ENCODE peak calls at places on chromosome 20, in eight cellular contexts. Z is fibroblast of mammary gland; K is astrocyte of the spinal cord; G is neuronal stem cell; C is OCI-LY7; P is right lobe of liver; V is CD4-positive, alpha-beta memory T cell; W is lower leg skin. R is an unnamed sample.

GRCh38 chr20:38935285-38935684 is 9.1 kb downstream of the FAM83D start:
- DNase-seq in V (no peak), W (no peak), C (no peak), Z (peak), P (no peak), G (no peak), K (peak), R (no peak)

GRCh38 chr20:10555865-10556308 is 117.9 kb downstream of the JAG1 start:
- DNase-seq in W (no peak), V (no peak), K (peak), P (no peak), G (no peak), Z (peak), C (no peak), R (no peak)

GRCh38 chr20:45496166-45496565 is 19.3 kb downstream of the SPINT3 start:
- DNase-seq in C (no peak), P (no peak), V (no peak), W (no peak), Z (no peak), G (no peak), K (no peak), R (no peak)

GRCh38 chr20:58452667-58453255 is 62.4 kb downstream of the APCDD1L start:
- DNase-seq in Z (no peak), V (no peak), C (no peak), W (no peak), K (no peak), P (no peak), G (no peak), R (no peak)

GRCh38 chr20:11193241-11193640 is 519.4 kb upstream of the JAG1 start:
- DNase-seq in C (no peak), V (no peak), G (no peak), K (peak), Z (peak), W (no peak), P (no peak), R (no peak)

GRCh38 chr20:33499347-33499746 is 9.5 kb downstream of the CBFA2T2 start:
- DNase-seq in K (no peak), P (no peak), Z (peak), W (no peak), C (no peak), G (no peak), V (no peak), R (no peak)

GRCh38 chr20:4100679-4101078 is 85.3 kb upstream of the RNF24 start:
- DNase-seq in K (no peak), C (no peak), P (no peak), Z (peak), G (no peak), W (no peak), V (no peak), R (no peak)

GRCh38 chr20:33162753-33163152 is 5.2 kb upstream of the BPIFA2 start:
- DNase-seq in P (no peak), G (no peak), W (peak), C (peak), K (no peak), V (no peak), Z (no peak), R (peak)

GRCh38 chr20:51104960-51105460 is 82.1 kb upstream of the KCNG1 start:
- DNase-seq in W (no peak), G (no peak), Z (no peak), K (no peak), P (no peak), V (no peak), C (no peak), R (no peak)

GRCh38 chr20:58131581-58132142 is 96.8 kb downstream of the ANKRD60 start:
- DNase-seq in Z (peak), V (no peak), W (peak), K (peak), G (no peak), P (no peak), C (no peak), R (peak)

GRCh38 chr20:50724851-50725721 is 6.3 kb upstream of the PARD6B start:
- DNase-seq in W (peak), G (peak), K (peak), Z (peak), P (no peak), C (no peak), V (no peak), R (peak)

GRCh38 chr20:10061641-10062040 is 26.9 kb downstream of the ANKEF1 start:
- DNase-seq in V (no peak), G (no peak), C (peak), P (no peak), K (no peak), Z (no peak), W (no peak), R (no peak)

GRCh38 chr20:59016795-59017492 is 2.3 kb upstream of the TUBB1 start:
- DNase-seq in K (no peak), W (no peak), Z (no peak), V (no peak), G (no peak), P (no peak), C (peak), R (no peak)

GRCh38 chr20:24815196-24815815 is 133.8 kb upstream of the CST7 start:
- DNase-seq in W (no peak), C (no peak), Z (no peak), P (no peak), V (no peak), K (no peak), G (no peak), R (no peak)

GRCh38 chr20:25006431-25007167 is 14.0 kb upstream of the APMAP start:
- DNase-seq in G (no peak), W (peak), C (no peak), P (no peak), V (no peak), Z (no peak), K (no peak), R (peak)

GRCh38 chr20:48194026-48194425 is 408.7 kb upstream of the SULF2 start:
- DNase-seq in V (no peak), K (no peak), P (no peak), G (no peak), Z (no peak), W (no peak), C (no peak), R (no peak)

GRCh38 chr20:8431538-8432434 is 299.7 kb downstream of the PLCB1 start:
- DNase-seq in G (no peak), P (peak), W (no peak), K (no peak), V (no peak), Z (peak), C (no peak), R (peak)

GRCh38 chr20:56439784-56440291 is 27.8 kb downstream of the CASS4 start:
- DNase-seq in C (no peak), K (peak), Z (peak), V (no peak), W (peak), P (no peak), G (no peak), R (peak)

GRCh38 chr20:25277051-25277801 is 29.3 kb downstream of the PYGB start:
- DNase-seq in W (peak), K (no peak), V (no peak), Z (no peak), G (no peak), C (no peak), P (peak), R (no peak)

GRCh38 chr20:57281900-57282299 is 15.5 kb upstream of the BMP7 start:
- DNase-seq in P (no peak), V (no peak), K (no peak), W (no peak), Z (no peak), C (no peak), G (no peak), R (no peak)

GRCh38 chr20:50885068-50885467 is 46.2 kb downstream of the ADNP start:
- DNase-seq in V (no peak), G (no peak), C (no peak), W (peak), Z (no peak), P (no peak), K (no peak), R (no peak)

GRCh38 chr20:5715068-5715841 is 34.9 kb upstream of the SHLD1 start:
- DNase-seq in G (no peak), V (no peak), Z (no peak), P (no peak), C (peak), K (no peak), W (no peak), R (no peak)

GRCh38 chr20:47493954-47494293 is 7.8 kb upstream of the NCOA3 start:
- DNase-seq in W (no peak), K (no peak), Z (no peak), P (no peak), V (no peak), C (no peak), G (no peak), R (no peak)

GRCh38 chr20:13852321-13852720 is 67.5 kb downstream of the NDUFAF5 start:
- DNase-seq in K (no peak), C (no peak), Z (no peak), V (no peak), W (no peak), P (no peak), G (no peak), R (no peak)
- H3K4me3 ChIP-seq in K (no peak), C (no peak), Z (no peak), V (no peak), W (no peak), P (no peak), G (no peak), R (no peak)

GRCh38 chr20:44187763-44188709 is 1.0 kb upstream of the JPH2 start:
- DNase-seq in V (no peak), K (peak), Z (no peak), P (no peak), C (peak), G (no peak), W (no peak), R (peak)
- H3K4me3 ChIP-seq in V (no peak), K (peak), Z (peak), P (no peak), C (no peak), G (no peak), W (no peak), R (peak)

DNA sequence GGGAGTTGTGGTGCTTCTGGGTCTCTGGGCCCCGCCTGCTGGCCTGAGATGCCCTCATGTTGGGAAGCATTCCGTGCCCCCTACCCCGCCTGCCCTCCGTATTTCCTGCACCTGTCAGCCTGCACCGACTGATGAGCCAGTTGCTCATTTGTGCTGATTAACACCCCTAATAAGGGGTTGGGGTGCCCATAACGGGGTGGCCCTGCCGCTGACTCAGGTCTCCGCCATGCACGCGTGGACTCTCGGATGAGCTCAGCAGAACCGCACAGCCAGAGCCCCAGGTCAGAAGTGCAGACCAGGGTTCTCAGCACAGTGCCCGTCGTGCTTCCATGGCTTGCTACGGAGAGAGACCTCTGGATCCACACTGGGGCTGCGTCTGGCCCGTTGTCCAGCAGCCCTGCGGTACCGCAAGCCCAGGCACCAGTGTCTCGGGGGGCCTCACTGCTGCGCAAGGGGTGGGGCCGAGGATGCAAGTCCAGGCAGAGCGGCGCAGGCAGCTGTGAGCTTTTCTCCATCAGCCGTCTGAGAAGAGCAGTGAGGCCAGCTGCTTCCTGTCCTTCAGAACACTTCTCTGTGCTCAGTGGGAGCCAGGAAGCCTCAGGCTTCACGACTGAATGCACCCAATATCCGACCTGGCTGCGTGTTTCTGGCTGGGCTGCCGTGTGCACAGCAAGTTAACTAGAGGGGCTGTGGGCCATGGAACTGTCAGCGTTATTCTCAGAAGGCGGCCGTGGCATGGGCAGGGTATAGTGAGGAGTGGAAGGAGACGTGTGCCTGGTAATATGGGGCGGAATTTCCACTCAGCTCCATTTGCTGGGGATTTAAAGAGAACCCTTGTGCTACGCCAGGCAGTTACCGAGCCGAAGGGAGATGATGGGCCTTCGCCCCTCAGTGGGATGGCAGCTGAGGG is 18.6 kb downstream of the MTG2 start:
- DNase-seq in Z (no peak), G (no peak), K (no peak), V (no peak), P (peak), C (peak), W (no peak), R (no peak)
- H3K4me3 ChIP-seq in Z (no peak), G (no peak), K (no peak), V (no peak), P (no peak), C (no peak), W (no peak), R (no peak)

GRCh38 chr20:18057106-18057993 is at the start of gene OVOL2:
- DNase-seq in G (no peak), V (no peak), P (peak), Z (no peak), C (no peak), W (peak), K (no peak), R (no peak)
- H3K4me3 ChIP-seq in G (no peak), V (no peak), P (peak), Z (no peak), C (no peak), W (peak), K (no peak), R (peak)

GRCh38 chr20:62973033-62973745 is 20.7 kb downstream of the SLC17A9 start:
- DNase-seq in V (no peak), P (no peak), C (no peak), Z (no peak), W (no peak), G (no peak), K (no peak), R (no peak)
- H3K4me3 ChIP-seq in V (no peak), P (no peak), C (no peak), Z (no peak), W (no peak), G (no peak), K (no peak), R (peak)

GRCh38 chr20:49657118-49657901 is 56.4 kb downstream of the B4GALT5 start:
- DNase-seq in C (no peak), V (no peak), W (no peak), P (no peak), Z (peak), G (no peak), K (peak), R (no peak)

GRCh38 chr20:49658508-49658907 is 55.2 kb downstream of the B4GALT5 start:
- DNase-seq in G (no peak), C (no peak), V (no peak), Z (no peak), K (no peak), W (no peak), P (no peak), R (no peak)

GRCh38 chr20:49660912-49661311 is 52.8 kb downstream of the B4GALT5 start:
- DNase-seq in K (no peak), W (no peak), C (no peak), Z (no peak), P (no peak), V (no peak), G (no peak), R (no peak)

GRCh38 chr20:49661560-49662329 is 51.9 kb downstream of the B4GALT5 start:
- DNase-seq in Z (no peak), K (no peak), G (no peak), V (no peak), P (no peak), W (no peak), C (no peak), R (no peak)

DNA sequence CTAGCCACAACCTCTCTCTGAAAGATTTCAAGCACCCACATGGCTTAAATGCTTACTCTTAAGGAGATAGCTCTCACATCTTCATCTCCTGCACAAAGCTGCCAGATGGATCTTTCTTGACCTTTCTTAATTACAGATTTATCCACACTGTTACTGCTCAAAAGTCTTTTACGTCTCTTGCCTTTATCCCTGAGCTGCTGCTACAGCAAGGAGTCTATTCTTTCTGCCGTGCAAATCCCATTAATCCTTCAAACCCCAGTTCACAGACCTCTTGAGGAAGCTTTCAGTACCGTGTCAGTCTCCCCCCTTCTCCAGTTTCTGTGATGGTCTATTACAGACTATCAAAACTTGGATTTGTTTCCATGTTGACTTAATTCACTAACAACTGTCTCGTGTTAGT is 54.6 kb downstream of the B4GALT5 start:
- DNase-seq in V (no peak), Z (no peak), P (no peak), G (peak), C (no peak), W (no peak), K (no peak), R (no peak)
- H3K4me3 ChIP-seq in V (no peak), Z (no peak), P (no peak), G (no peak), C (no peak), W (no peak), K (no peak), R (no peak)

DNA sequence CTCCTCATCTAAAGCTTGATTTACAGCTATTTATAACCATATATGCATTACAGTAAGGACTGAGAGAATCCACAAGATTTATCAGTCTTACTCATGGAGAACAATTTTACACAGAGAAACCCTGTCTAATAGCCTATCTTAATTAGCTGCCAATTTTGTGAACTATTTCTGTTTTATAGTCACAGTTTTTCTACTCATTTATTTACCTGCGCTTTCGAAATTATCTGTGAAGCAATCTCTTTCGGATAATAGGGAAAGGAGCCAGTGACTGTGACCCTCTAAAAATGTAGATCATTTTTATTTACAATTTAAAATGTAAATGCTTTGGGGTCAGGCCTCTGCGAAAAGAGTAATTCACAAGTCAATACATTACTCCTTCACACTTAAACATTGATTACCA is 98.1 kb downstream of the TSHZ2 start:
- DNase-seq in P (no peak), C (no peak), V (no peak), Z (no peak), K (no peak), W (no peak), G (no peak), R (no peak)
- H3K4me3 ChIP-seq in P (peak), C (peak), V (no peak), Z (no peak), K (no peak), W (no peak), G (no peak), R (no peak)

DNA sequence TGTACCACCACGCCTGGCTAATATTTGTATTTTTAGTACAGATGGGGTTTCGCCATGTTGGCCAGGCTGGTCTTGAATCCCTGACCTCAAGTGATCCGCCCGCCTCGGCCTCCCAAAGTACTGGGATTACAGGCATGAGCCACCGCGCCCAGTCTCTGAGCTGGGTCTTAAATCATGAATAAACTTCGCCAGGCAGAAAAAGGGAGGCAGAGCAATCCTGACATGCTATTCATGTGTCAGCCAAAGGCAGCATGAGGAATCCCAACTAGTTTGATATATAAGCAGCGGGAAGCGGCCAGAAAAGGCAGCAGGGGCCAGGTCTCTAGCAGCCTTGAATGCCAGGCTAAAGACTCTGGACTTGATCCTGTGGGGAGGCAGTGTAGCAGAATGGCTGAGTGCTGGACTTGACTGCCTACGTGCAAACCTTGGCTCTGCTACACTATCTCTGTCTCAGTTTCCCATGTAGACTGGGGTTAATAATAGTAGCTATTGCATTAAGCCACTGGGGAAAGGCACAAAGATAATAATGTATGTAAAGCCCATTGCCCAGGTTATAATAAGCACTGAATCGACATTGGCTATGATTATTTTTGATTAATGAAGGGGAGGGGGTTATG is 1.8 kb downstream of the PROCR start:
- DNase-seq in P (no peak), V (no peak), W (no peak), G (no peak), Z (peak), C (no peak), K (no peak), R (no peak)
- H3K4me3 ChIP-seq in P (peak), V (no peak), W (no peak), G (no peak), Z (peak), C (no peak), K (no peak), R (no peak)

GRCh38 chr20:1225263-1225728 is 548 bp upstream of the RAD21L1 start:
- DNase-seq in Z (no peak), G (no peak), W (no peak), K (no peak), P (no peak), C (no peak), V (no peak), R (no peak)
- H3K4me3 ChIP-seq in Z (peak), G (peak), W (no peak), K (peak), P (peak), C (peak), V (no peak), R (peak)

R was measured in right atrium auricular region.